ENCODE peak calls at places on chromosomes 7 and 10, in four cellular contexts. One of them, this sample, is unnamed.
A peak's percentile ranks its signal among the peaks of the same experiment; 100 is the strongest.

GRCh38 chr7:111511845-111512244 is 50.4 kb downstream of the IMMP2L start:
- DNase-seq in PC-9: no peak
- DNase-seq in colonic mucosa: no peak
- DNase-seq in RWPE1: no peak
- DNase-seq in this sample: no peak

GRCh38 chr10:33571616-33572015 is 237.1 kb upstream of the NRP1 start:
- DNase-seq in PC-9: peak; percentile 27
- DNase-seq in colonic mucosa: no peak
- DNase-seq in RWPE1: peak; percentile 63
- DNase-seq in this sample: no peak

GRCh38 chr7:71824356-71824755 is 587.8 kb downstream of the CALN1 start:
- DNase-seq in PC-9: no peak
- DNase-seq in colonic mucosa: no peak
- DNase-seq in RWPE1: no peak
- DNase-seq in this sample: no peak

GRCh38 chr7:157885140-157885539 is 548.3 kb downstream of the DNAJB6 start:
- DNase-seq in PC-9: no peak
- DNase-seq in colonic mucosa: no peak
- DNase-seq in RWPE1: no peak
- DNase-seq in this sample: no peak

GRCh38 chr7:81743665-81744064 is 26.2 kb downstream of the HGF start:
- DNase-seq in PC-9: no peak
- DNase-seq in colonic mucosa: no peak
- DNase-seq in RWPE1: no peak
- DNase-seq in this sample: no peak

GRCh38 chr10:29295813-29296212 is 6.9 kb downstream of the LYZL1 start:
- DNase-seq in PC-9: no peak
- DNase-seq in colonic mucosa: no peak
- DNase-seq in RWPE1: no peak
- DNase-seq in this sample: no peak

GRCh38 chr7:80662252-80662651 is 23.8 kb downstream of the CD36 start:
- DNase-seq in PC-9: no peak
- DNase-seq in colonic mucosa: no peak
- DNase-seq in RWPE1: no peak
- DNase-seq in this sample: no peak

GRCh38 chr7:42913591-42913990 is 1.7 kb upstream of the C7orf25 start:
- DNase-seq in PC-9: no peak
- DNase-seq in colonic mucosa: no peak
- DNase-seq in RWPE1: no peak
- DNase-seq in this sample: no peak

GRCh38 chr10:125700355-125700911 is 17.5 kb upstream of the TEX36 start:
- DNase-seq in PC-9: no peak
- DNase-seq in colonic mucosa: no peak
- DNase-seq in RWPE1: no peak
- DNase-seq in this sample: no peak

GRCh38 chr7:36116347-36117200 is 36.5 kb upstream of the EEPD1 start:
- DNase-seq in PC-9: no peak
- DNase-seq in colonic mucosa: no peak
- DNase-seq in RWPE1: peak; percentile 30
- DNase-seq in this sample: no peak

GRCh38 chr7:75039709-75040108 is 33.9 kb downstream of the RCC1L start:
- DNase-seq in PC-9: no peak
- DNase-seq in colonic mucosa: no peak
- DNase-seq in RWPE1: no peak
- DNase-seq in this sample: no peak

GRCh38 chr10:84026821-84027257 is 112.5 kb upstream of the GHITM start:
- DNase-seq in PC-9: peak; percentile 16
- DNase-seq in colonic mucosa: peak; percentile 28
- DNase-seq in RWPE1: peak; percentile 30
- DNase-seq in this sample: no peak

GRCh38 chr10:84424731-84425165 is 96.4 kb downstream of the CCSER2 start:
- DNase-seq in PC-9: peak; percentile 81
- DNase-seq in colonic mucosa: peak; percentile 85
- DNase-seq in RWPE1: peak; percentile 54
- DNase-seq in this sample: no peak

GRCh38 chr7:15457959-15458955 is 103.6 kb downstream of the AGMO start:
- DNase-seq in PC-9: no peak
- DNase-seq in colonic mucosa: no peak
- DNase-seq in RWPE1: no peak
- DNase-seq in this sample: no peak

GRCh38 chr7:48089415-48089975 is 430 bp downstream of the UPP1 start:
- DNase-seq in PC-9: no peak
- DNase-seq in colonic mucosa: peak; percentile 70
- DNase-seq in RWPE1: no peak
- DNase-seq in this sample: no peak

GRCh38 chr7:148927141-148927540 is 43.0 kb upstream of the EZH2 start:
- DNase-seq in PC-9: no peak
- DNase-seq in colonic mucosa: no peak
- DNase-seq in RWPE1: no peak
- DNase-seq in this sample: no peak

GRCh38 chr10:45514283-45515270 is 140.6 kb downstream of the ALOX5 start:
- DNase-seq in PC-9: no peak
- DNase-seq in colonic mucosa: no peak
- DNase-seq in RWPE1: peak; percentile 55
- DNase-seq in this sample: no peak

GRCh38 chr7:34064511-34065158 is 159.3 kb downstream of the BMPER start:
- DNase-seq in PC-9: no peak
- DNase-seq in colonic mucosa: no peak
- DNase-seq in RWPE1: no peak
- DNase-seq in this sample: no peak

GRCh38 chr7:143416565-143417149 is 8.0 kb upstream of the EPHA1 start:
- DNase-seq in PC-9: no peak
- DNase-seq in colonic mucosa: no peak
- DNase-seq in RWPE1: peak; percentile 48
- DNase-seq in this sample: peak; percentile 26

GRCh38 chr7:44057181-44057848 is 8.1 kb downstream of the PGAM2 start:
- DNase-seq in PC-9: no peak
- DNase-seq in colonic mucosa: no peak
- DNase-seq in RWPE1: no peak
- DNase-seq in this sample: no peak

GRCh38 chr7:98802088-98802780 is 67.6 kb downstream of the TMEM130 start:
- DNase-seq in PC-9: peak; percentile 68
- DNase-seq in colonic mucosa: no peak
- DNase-seq in RWPE1: peak; percentile 55
- DNase-seq in this sample: peak; percentile 70

GRCh38 chr7:111168182-111168581 is 77.3 kb downstream of the LRRN3 start:
- DNase-seq in PC-9: no peak
- DNase-seq in colonic mucosa: no peak
- DNase-seq in RWPE1: no peak
- DNase-seq in this sample: no peak

GRCh38 chr10:116756277-116756676 is 13.9 kb upstream of the HSPA12A start:
- DNase-seq in PC-9: no peak
- DNase-seq in colonic mucosa: no peak
- DNase-seq in RWPE1: no peak
- DNase-seq in this sample: no peak

GRCh38 chr7:50229964-50230363 is 74.6 kb upstream of the IKZF1 start:
- DNase-seq in PC-9: no peak
- DNase-seq in colonic mucosa: no peak
- DNase-seq in RWPE1: no peak
- DNase-seq in this sample: no peak

GRCh38 chr10:102712089-102712488 is 2.1 kb downstream of the ARL3 start:
- DNase-seq in PC-9: no peak
- DNase-seq in colonic mucosa: no peak
- DNase-seq in RWPE1: no peak
- DNase-seq in this sample: no peak

GRCh38 chr7:150787321-150788281 is 12.6 kb downstream of the TMEM176B start:
- DNase-seq in PC-9: no peak
- DNase-seq in colonic mucosa: peak; percentile 57
- DNase-seq in RWPE1: no peak
- DNase-seq in this sample: no peak

GRCh38 chr7:18895456-18895855 is 222.0 kb downstream of the TWIST1 start:
- DNase-seq in PC-9: peak; percentile 10
- DNase-seq in colonic mucosa: no peak
- DNase-seq in RWPE1: peak; percentile 66
- DNase-seq in this sample: no peak

GRCh38 chr7:27095050-27095896 is 527 bp downstream of the HOXA1 start:
- DNase-seq in PC-9: no peak
- DNase-seq in colonic mucosa: no peak
- DNase-seq in RWPE1: no peak
- DNase-seq in this sample: no peak

This sample was measured in GM18507.